ENCODE peak calls at places on chromosome 4, in five cellular contexts. D is tibial nerve; O is left ventricle myocardium inferior; U is aorta; L is CD8-positive, alpha-beta T cell. T is an unnamed sample. For H3K27me3, the result is how much of the 10 kb centered on the place peaks cover.

GRCh38 chr4:38381788-38382187 is 282.2 kb upstream of the KLF3 start:
- DNase-seq in D (no peak), O (peak), U (no peak), L (no peak), T (peak)

GRCh38 chr4:174154455-174154854 is 129.0 kb downstream of the FBXO8 start:
- DNase-seq in D (no peak), O (no peak), U (no peak), L (no peak), T (peak)

GRCh38 chr4:85489273-85489672 is 14.3 kb downstream of the ARHGAP24 start:
- DNase-seq in D (no peak), O (no peak), U (no peak), L (no peak), T (no peak)

GRCh38 chr4:14196141-14196540 is 568.6 kb upstream of the BOD1L1 start:
- DNase-seq in D (no peak), O (peak), U (peak), L (no peak), T (peak)

GRCh38 chr4:17283832-17284231 is 228.1 kb downstream of the QDPR start:
- DNase-seq in D (no peak), O (no peak), U (no peak), L (no peak), T (no peak)

GRCh38 chr4:112284662-112285411 is 867 bp downstream of the TIFA start:
- DNase-seq in D (no peak), O (no peak), U (peak), L (no peak), T (no peak)

GRCh38 chr4:113397114-113397701 is 347.8 kb downstream of the ANK2 start:
- DNase-seq in D (no peak), O (no peak), U (peak), L (no peak), T (no peak)

GRCh38 chr4:62644372-62644771 is 1444.2 kb downstream of the ADGRL3 start:
- DNase-seq in D (no peak), O (no peak), U (no peak), L (no peak), T (no peak)

GRCh38 chr4:154989511-154989910 is 208.4 kb downstream of the RBM46 start:
- DNase-seq in D (no peak), O (no peak), U (no peak), L (no peak), T (no peak)

GRCh38 chr4:168509786-168510185 is 12.9 kb downstream of the PALLD start:
- DNase-seq in D (no peak), O (no peak), U (no peak), L (peak), T (no peak)

GRCh38 chr4:100188829-100189228 is 1.4 kb downstream of the DDIT4L start:
- DNase-seq in D (no peak), O (no peak), U (no peak), L (no peak), T (no peak)

GRCh38 chr4:109721033-109721432 is 8.8 kb downstream of the PLA2G12A start:
- DNase-seq in D (no peak), O (no peak), U (no peak), L (no peak), T (no peak)

GRCh38 chr4:113823291-113823659 is 61.7 kb upstream of the CAMK2D start:
- DNase-seq in D (no peak), O (no peak), U (no peak), L (no peak), T (no peak)

GRCh38 chr4:110091426-110091825 is 107.0 kb downstream of the ELOVL6 start:
- DNase-seq in D (no peak), O (no peak), U (no peak), L (no peak), T (no peak)

GRCh38 chr4:55979562-55979961 is 30.8 kb downstream of the CEP135 start:
- DNase-seq in D (no peak), O (no peak), U (no peak), L (no peak), T (no peak)

GRCh38 chr4:187124311-187124710 is 400.7 kb upstream of the FAT1 start:
- DNase-seq in D (no peak), O (no peak), U (no peak), L (no peak), T (no peak)

GRCh38 chr4:122692641-122693520 is 39.6 kb upstream of the BBS12 start:
- DNase-seq in D (no peak), O (no peak), U (no peak), L (no peak), T (no peak)

GRCh38 chr4:170978990-170979389 is 834.2 kb upstream of the GALNTL6 start:
- DNase-seq in D (no peak), O (no peak), U (no peak), L (no peak), T (no peak)

GRCh38 chr4:145545538-145546224 is 64.0 kb downstream of the SMAD1 start:
- DNase-seq in D (no peak), O (no peak), U (no peak), L (no peak), T (no peak)

GRCh38 chr4:33339762-33340161 is 2619.6 kb downstream of the PCDH7 start:
- DNase-seq in D (no peak), O (no peak), U (no peak), L (no peak), T (no peak)

GRCh38 chr4:173411106-173411703 is 12.3 kb upstream of the SCRG1 start:
- DNase-seq in D (no peak), O (no peak), U (no peak), L (no peak), T (no peak)

GRCh38 chr4:181548873-181549541 is 694.2 kb upstream of the TENM3 start:
- DNase-seq in D (no peak), O (no peak), U (no peak), L (no peak), T (peak)

GRCh38 chr4:68373513-68373912 is 23.6 kb upstream of the YTHDC1 start:
- DNase-seq in D (peak), O (peak), U (peak), L (peak), T (peak)

GRCh38 chr4:5385741-5386251 is 322.6 kb downstream of the EVC2 start:
- DNase-seq in D (no peak), O (no peak), U (no peak), L (no peak), T (no peak)

GRCh38 chr4:56128231-56128630 is 179.5 kb downstream of the CEP135 start:
- DNase-seq in D (no peak), O (no peak), U (no peak), L (no peak), T (no peak)

GRCh38 chr4:185201983-185202962 is 1.5 kb downstream of the CFAP97 start:
- DNase-seq in D (no peak), O (no peak), U (no peak), L (peak), T (no peak)

GRCh38 chr4:116272336-116272735 is 813.0 kb downstream of the TRAM1L1 start:
- DNase-seq in D (no peak), O (no peak), U (no peak), L (no peak), T (no peak)

GRCh38 chr4:123452585-123452984 is 56.0 kb downstream of the SPRY1 start:
- DNase-seq in D (peak), O (no peak), U (peak), L (no peak), T (peak)

GRCh38 chr4:80208606-80209005 is 11.3 kb downstream of the PRDM8 start:
- DNase-seq in D (no peak), O (no peak), U (no peak), L (no peak), T (no peak)
- H3K27me3 ChIP-seq in D (under half), O (under half), U (under half), L (under half), T (under half)

DNA sequence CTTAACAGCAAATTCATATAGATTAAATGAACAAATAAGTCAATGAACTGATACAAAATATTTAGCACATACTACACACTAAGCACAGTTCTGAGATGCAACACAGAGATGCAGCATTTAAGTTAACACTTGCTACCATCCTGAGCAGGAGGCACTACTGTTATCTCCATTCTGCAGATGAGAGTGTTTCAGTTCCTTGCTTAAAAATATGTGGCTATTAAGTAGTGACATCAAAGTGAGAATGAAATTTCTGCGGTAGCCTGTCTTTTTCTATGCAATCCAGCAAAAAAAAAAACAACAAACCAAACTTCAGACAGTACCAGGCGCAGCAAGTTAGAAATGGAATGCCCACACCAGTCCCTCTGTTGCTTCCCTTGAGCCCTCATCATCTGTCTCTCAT is 90.8 kb downstream of the SHISA3 start:
- DNase-seq in D (no peak), O (no peak), U (no peak), L (no peak), T (no peak)
- H3K4me3 ChIP-seq in D (no peak), O (no peak), U (no peak), L (no peak), T (no peak)

DNA sequence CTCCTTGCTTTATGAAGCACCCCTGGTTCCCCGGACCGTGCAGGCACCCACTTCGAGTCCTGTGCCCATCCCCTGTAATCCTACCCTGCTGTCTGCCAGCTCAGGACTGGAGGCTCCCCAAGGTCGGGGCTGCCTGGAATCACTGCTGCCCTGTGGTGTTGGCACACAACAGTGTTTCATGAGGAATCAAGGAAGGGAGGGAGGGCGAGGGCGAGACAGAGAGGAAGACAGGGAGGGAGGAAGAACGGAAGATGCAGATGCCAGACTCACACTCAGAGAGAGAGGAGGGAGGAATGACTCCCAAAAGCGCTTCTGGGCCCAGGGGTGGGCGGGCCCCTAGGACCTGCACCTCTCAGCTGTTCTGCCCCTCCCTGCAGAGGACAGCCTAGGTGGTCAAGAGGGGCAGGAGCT is 42.9 kb upstream of the ADRA2C start:
- DNase-seq in D (no peak), O (no peak), U (peak), L (no peak), T (no peak)
- H3K27me3 ChIP-seq in D (under half), O (half or more), U (under half), L (under half), T (under half)

GRCh38 chr4:1576961-1577814 is 106.9 kb downstream of the FAM53A start:
- DNase-seq in D (no peak), O (no peak), U (peak), L (no peak), T (no peak)

GRCh38 chr4:1578301-1578781 is 105.8 kb downstream of the FAM53A start:
- DNase-seq in D (no peak), O (no peak), U (peak), L (no peak), T (no peak)

GRCh38 chr4:1577818-1578217 is 106.3 kb downstream of the FAM53A start:
- DNase-seq in D (no peak), O (no peak), U (peak), L (no peak), T (no peak)

GRCh38 chr4:1579834-1580686 is 104.1 kb downstream of the FAM53A start:
- DNase-seq in D (peak), O (peak), U (peak), L (peak), T (peak)

GRCh38 chr4:1578968-1579833 is 104.9 kb downstream of the FAM53A start:
- DNase-seq in D (peak), O (peak), U (peak), L (peak), T (peak)
- H3K4me3 ChIP-seq in D (peak), O (peak), U (peak), L (peak), T (no peak)

GRCh38 chr4:93832097-93832496 is 3.5 kb downstream of the ATOH1 start:
- DNase-seq in D (no peak), O (no peak), U (no peak), L (no peak), T (no peak)
- H3K27me3 ChIP-seq in D (under half), O (half or more), U (under half), L (under half), T (half or more)

DNA sequence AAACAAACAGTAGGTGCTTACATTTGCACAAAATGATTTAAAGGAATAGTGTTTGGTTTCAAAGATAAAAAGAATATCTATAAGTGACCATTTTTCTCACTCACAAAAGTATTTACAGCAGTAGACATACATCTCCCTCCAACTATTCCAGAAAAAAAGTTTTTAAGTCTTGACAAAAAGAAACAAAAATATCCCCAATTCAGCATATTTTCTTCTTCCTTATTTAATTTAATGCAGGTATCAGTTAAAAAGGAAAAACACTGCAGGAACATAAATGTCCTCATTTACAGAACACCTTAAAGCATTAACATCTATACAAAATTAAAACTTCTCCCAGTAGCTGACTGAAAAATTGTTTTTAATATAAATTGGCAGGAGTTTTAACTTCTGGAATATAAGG is 4.2 kb downstream of the MAB21L2 start:
- DNase-seq in D (no peak), O (no peak), U (no peak), L (no peak), T (no peak)
- H3K4me3 ChIP-seq in D (no peak), O (no peak), U (no peak), L (no peak), T (no peak)